ENCODE peak calls at places on chromosome 3, in nine cellular contexts. N, J, K, Q, Y, T, L, A and W are unnamed samples. For H3K4me1, the result is how much of the 10 kb centered on the place peaks cover.

GRCh38 chr3:88113311-88114162 is 36.2 kb upstream of the C3orf38 start:
- DNase-seq in N (peak), J (peak), K (peak), Q (peak), Y (no peak), T (peak), L (no peak), A (no peak), W (peak)

GRCh38 chr3:125219261-125219701 is 6.7 kb upstream of the SLC12A8 start:
- DNase-seq in N (no peak), J (no peak), K (no peak), Q (no peak), Y (no peak), T (no peak), L (no peak), A (no peak), W (no peak)

GRCh38 chr3:150913174-150913922 is 8.1 kb upstream of the MINDY4B start:
- DNase-seq in N (no peak), J (peak), K (no peak), Q (no peak), Y (no peak), T (no peak), L (no peak), A (no peak), W (no peak)

GRCh38 chr3:57961177-57961827 is 46.9 kb upstream of the FLNB start:
- DNase-seq in N (no peak), J (no peak), K (no peak), Q (no peak), Y (no peak), T (no peak), L (no peak), A (no peak), W (no peak)

GRCh38 chr3:179181021-179181472 is 32.9 kb downstream of the PIK3CA start:
- DNase-seq in N (no peak), J (peak), K (peak), Q (no peak), Y (no peak), T (no peak), L (no peak), A (no peak), W (no peak)

GRCh38 chr3:193530231-193531165 is 24.2 kb downstream of the ATP13A4 start:
- DNase-seq in N (no peak), J (no peak), K (no peak), Q (no peak), Y (no peak), T (no peak), L (no peak), A (no peak), W (no peak)

GRCh38 chr3:15055019-15055557 is 10.0 kb downstream of the MRPS25 start:
- DNase-seq in N (no peak), J (peak), K (no peak), Q (no peak), Y (no peak), T (no peak), L (no peak), A (no peak), W (no peak)

GRCh38 chr3:107962946-107963345 is 127.9 kb downstream of the CD47 start:
- DNase-seq in N (peak), J (peak), K (peak), Q (no peak), Y (no peak), T (peak), L (no peak), A (no peak), W (no peak)

GRCh38 chr3:133246119-133246518 is 153.7 kb upstream of the BFSP2 start:
- DNase-seq in N (no peak), J (no peak), K (no peak), Q (peak), Y (no peak), T (no peak), L (no peak), A (no peak), W (no peak)

GRCh38 chr3:178090899-178091298 is 445.3 kb upstream of the KCNMB2 start:
- DNase-seq in N (no peak), J (no peak), K (no peak), Q (no peak), Y (no peak), T (no peak), L (no peak), A (no peak), W (no peak)

GRCh38 chr3:10026084-10026890 is at the start of gene FANCD2:
- DNase-seq in N (peak), J (peak), K (peak), Q (peak), Y (peak), T (peak), L (peak), A (peak), W (peak)

GRCh38 chr3:42660898-42661297 is 7.4 kb downstream of the ZBTB47 start:
- DNase-seq in N (no peak), J (no peak), K (no peak), Q (peak), Y (no peak), T (no peak), L (no peak), A (no peak), W (no peak)

GRCh38 chr3:126416943-126417342 is 22.2 kb downstream of the CFAP100 start:
- DNase-seq in N (no peak), J (no peak), K (no peak), Q (no peak), Y (peak), T (no peak), L (no peak), A (no peak), W (peak)

GRCh38 chr3:167913218-167913902 is 177.8 kb downstream of the SERPINI1 start:
- DNase-seq in N (peak), J (peak), K (no peak), Q (no peak), Y (no peak), T (no peak), L (no peak), A (no peak), W (no peak)

GRCh38 chr3:149466192-149466591 is 8.3 kb upstream of the TM4SF4 start:
- DNase-seq in N (no peak), J (peak), K (peak), Q (peak), Y (peak), T (peak), L (no peak), A (no peak), W (no peak)

GRCh38 chr3:122366379-122366749 is 16.7 kb downstream of the MIX23 start:
- DNase-seq in N (no peak), J (no peak), K (no peak), Q (no peak), Y (no peak), T (no peak), L (no peak), A (no peak), W (no peak)

GRCh38 chr3:151789853-151790463 is 24.0 kb upstream of the AADAC start:
- DNase-seq in N (no peak), J (peak), K (no peak), Q (no peak), Y (no peak), T (no peak), L (no peak), A (no peak), W (no peak)

GRCh38 chr3:14322001-14322400 is 80.4 kb upstream of the SLC6A6 start:
- DNase-seq in N (no peak), J (no peak), K (no peak), Q (no peak), Y (no peak), T (no peak), L (no peak), A (no peak), W (no peak)

GRCh38 chr3:40109641-40110490 is 199.6 kb upstream of the EIF1B start:
- DNase-seq in N (no peak), J (peak), K (no peak), Q (no peak), Y (no peak), T (no peak), L (no peak), A (no peak), W (no peak)

GRCh38 chr3:181726351-181727121 is 14.8 kb downstream of the SOX2 start:
- DNase-seq in N (no peak), J (no peak), K (peak), Q (no peak), Y (no peak), T (no peak), L (no peak), A (no peak), W (peak)
- H3K4me1 ChIP-seq in N (under half), J (under half), K (under half), Q (under half), Y (under half), T (under half), L (under half), A (under half), W (under half)

GRCh38 chr3:146513386-146514051 is 30.9 kb downstream of the PLSCR1 start:
- DNase-seq in N (no peak), J (peak), K (no peak), Q (no peak), Y (no peak), T (no peak), L (no peak), A (no peak), W (no peak)
- H3K4me1 ChIP-seq in N (under half), J (under half), K (under half), Q (under half), Y (under half), T (under half), L (under half), A (under half), W (under half)

GRCh38 chr3:129604223-129604941 is 2.1 kb downstream of the PLXND1 start:
- DNase-seq in N (no peak), J (peak), K (no peak), Q (no peak), Y (no peak), T (no peak), L (no peak), A (no peak), W (no peak)
- H3K4me1 ChIP-seq in N (half or more), J (under half), K (half or more), Q (under half), Y (under half), T (under half), L (half or more), A (under half), W (half or more)

GRCh38 chr3:184175981-184176376 is 1.3 kb downstream of the AP2M1 start:
- DNase-seq in N (no peak), J (peak), K (no peak), Q (no peak), Y (no peak), T (no peak), L (no peak), A (no peak), W (no peak)

GRCh38 chr3:184178522-184179138 is 4.0 kb downstream of the AP2M1 start:
- DNase-seq in N (no peak), J (peak), K (no peak), Q (no peak), Y (no peak), T (no peak), L (no peak), A (peak), W (no peak)

GRCh38 chr3:184176377-184177330 is 2.0 kb downstream of the AP2M1 start:
- DNase-seq in N (peak), J (peak), K (peak), Q (peak), Y (peak), T (peak), L (peak), A (peak), W (peak)

GRCh38 chr3:184177331-184177731 is 2.7 kb downstream of the AP2M1 start:
- DNase-seq in N (no peak), J (peak), K (no peak), Q (no peak), Y (peak), T (no peak), L (no peak), A (peak), W (no peak)

GRCh38 chr3:184177767-184178306 is 3.2 kb downstream of the AP2M1 start:
- DNase-seq in N (no peak), J (no peak), K (no peak), Q (no peak), Y (no peak), T (no peak), L (no peak), A (peak), W (no peak)
- H3K4me1 ChIP-seq in N (under half), J (under half), K (half or more), Q (under half), Y (under half), T (under half), L (half or more), A (under half), W (half or more)

GRCh38 chr3:85476891-85477495 is 518.2 kb downstream of the CADM2 start:
- DNase-seq in N (no peak), J (no peak), K (no peak), Q (no peak), Y (no peak), T (no peak), L (no peak), A (no peak), W (no peak)
- H3K4me1 ChIP-seq in N (under half), J (under half), K (under half), Q (under half), Y (under half), T (under half), L (under half), A (under half), W (under half)

GRCh38 chr3:134918448-134918847 is 123.4 kb downstream of the EPHB1 start:
- DNase-seq in N (no peak), J (no peak), K (no peak), Q (no peak), Y (no peak), T (no peak), L (no peak), A (no peak), W (no peak)
- H3K4me1 ChIP-seq in N (under half), J (under half), K (under half), Q (under half), Y (under half), T (under half), L (under half), A (under half), W (under half)

GRCh38 chr3:43728476-43728875 is 37.7 kb downstream of the ABHD5 start:
- DNase-seq in N (no peak), J (no peak), K (no peak), Q (no peak), Y (no peak), T (no peak), L (no peak), A (no peak), W (no peak)
- H3K4me1 ChIP-seq in N (under half), J (under half), K (under half), Q (under half), Y (under half), T (under half), L (under half), A (under half), W (under half)